ENCODE peak calls at places on chromosome 16, in four cellular contexts. One of them, this sample, is unnamed. For H3K4me1, the result is how much of the 10 kb centered on the place peaks cover.

GRCh38 chr16:68022728-68023537 is at the start of the genes DDX28 and DUS2:
- DNase-seq in ovary: peak
- DNase-seq in colonic mucosa: peak
- DNase-seq in neural progenitor cell: peak
- DNase-seq in this sample: peak

GRCh38 chr16:55655709-55656694 is at the start of gene SLC6A2:
- DNase-seq in ovary: no peak
- DNase-seq in colonic mucosa: no peak
- DNase-seq in neural progenitor cell: peak
- DNase-seq in this sample: peak

GRCh38 chr16:55492756-55493380 is 13.9 kb downstream of the MMP2 start:
- DNase-seq in ovary: no peak
- DNase-seq in colonic mucosa: no peak
- DNase-seq in neural progenitor cell: no peak
- DNase-seq in this sample: no peak

GRCh38 chr16:19392352-19392751 is 25.3 kb upstream of the TMC5 start:
- DNase-seq in ovary: no peak
- DNase-seq in colonic mucosa: no peak
- DNase-seq in neural progenitor cell: no peak
- DNase-seq in this sample: no peak

GRCh38 chr16:67055712-67056487 is 27.0 kb downstream of the CBFB start:
- DNase-seq in ovary: no peak
- DNase-seq in colonic mucosa: no peak
- DNase-seq in neural progenitor cell: no peak
- DNase-seq in this sample: no peak

GRCh38 chr16:49848530-49848929 is 7.4 kb downstream of the ZNF423 start:
- DNase-seq in ovary: no peak
- DNase-seq in colonic mucosa: no peak
- DNase-seq in neural progenitor cell: no peak
- DNase-seq in this sample: no peak

GRCh38 chr16:49337814-49338350 is 35.7 kb upstream of the C16orf78 start:
- DNase-seq in ovary: no peak
- DNase-seq in colonic mucosa: no peak
- DNase-seq in neural progenitor cell: no peak
- DNase-seq in this sample: no peak

GRCh38 chr16:31007684-31008083 is 2.8 kb downstream of the STX1B start:
- DNase-seq in ovary: no peak
- DNase-seq in colonic mucosa: no peak
- DNase-seq in neural progenitor cell: no peak
- DNase-seq in this sample: no peak

GRCh38 chr16:74160759-74161158 is 135.9 kb upstream of the PSMD7 start:
- DNase-seq in ovary: no peak
- DNase-seq in colonic mucosa: no peak
- DNase-seq in neural progenitor cell: no peak
- DNase-seq in this sample: no peak

GRCh38 chr16:5882087-5882661 is 784.6 kb upstream of the EEF2KMT start:
- DNase-seq in ovary: no peak
- DNase-seq in colonic mucosa: no peak
- DNase-seq in neural progenitor cell: no peak
- DNase-seq in this sample: no peak

GRCh38 chr16:66082424-66082823 is 284.1 kb upstream of the CDH5 start:
- DNase-seq in ovary: no peak
- DNase-seq in colonic mucosa: no peak
- DNase-seq in neural progenitor cell: no peak
- DNase-seq in this sample: no peak

GRCh38 chr16:3021449-3022207 is 1.5 kb downstream of the TNFRSF12A start:
- DNase-seq in ovary: peak
- DNase-seq in colonic mucosa: peak
- DNase-seq in neural progenitor cell: peak
- DNase-seq in this sample: no peak

GRCh38 chr16:66247516-66248089 is 118.9 kb upstream of the CDH5 start:
- DNase-seq in ovary: peak
- DNase-seq in colonic mucosa: no peak
- DNase-seq in neural progenitor cell: no peak
- DNase-seq in this sample: no peak

GRCh38 chr16:16019488-16019887 is 70.1 kb downstream of the ABCC1 start:
- DNase-seq in ovary: no peak
- DNase-seq in colonic mucosa: no peak
- DNase-seq in neural progenitor cell: no peak
- DNase-seq in this sample: no peak

GRCh38 chr16:83899272-83899897 is 470 bp downstream of the MLYCD start:
- DNase-seq in ovary: peak
- DNase-seq in colonic mucosa: peak
- DNase-seq in neural progenitor cell: peak
- DNase-seq in this sample: peak

GRCh38 chr16:86946396-86946795 is 368.0 kb downstream of the FOXL1 start:
- DNase-seq in ovary: no peak
- DNase-seq in colonic mucosa: no peak
- DNase-seq in neural progenitor cell: no peak
- DNase-seq in this sample: no peak

GRCh38 chr16:82649766-82650165 is 23.0 kb downstream of the CDH13 start:
- DNase-seq in ovary: no peak
- DNase-seq in colonic mucosa: no peak
- DNase-seq in neural progenitor cell: no peak
- DNase-seq in this sample: no peak

GRCh38 chr16:84836234-84836647 is 16.5 kb downstream of the CRISPLD2 start:
- DNase-seq in ovary: peak
- DNase-seq in colonic mucosa: no peak
- DNase-seq in neural progenitor cell: peak
- DNase-seq in this sample: peak

GRCh38 chr16:75250089-75250808 is 1.2 kb downstream of the BCAR1 start:
- DNase-seq in ovary: peak
- DNase-seq in colonic mucosa: peak
- DNase-seq in neural progenitor cell: no peak
- DNase-seq in this sample: peak

GRCh38 chr16:56632160-56632847 is at the start of gene MT1M:
- DNase-seq in ovary: peak
- DNase-seq in colonic mucosa: no peak
- DNase-seq in neural progenitor cell: peak
- DNase-seq in this sample: peak

GRCh38 chr16:51031598-51031997 is 119.5 kb downstream of the SALL1 start:
- DNase-seq in ovary: no peak
- DNase-seq in colonic mucosa: no peak
- DNase-seq in neural progenitor cell: no peak
- DNase-seq in this sample: no peak

GRCh38 chr16:67954421-67955196 is 10.7 kb upstream of the LCAT start:
- DNase-seq in ovary: no peak
- DNase-seq in colonic mucosa: no peak
- DNase-seq in neural progenitor cell: no peak
- DNase-seq in this sample: no peak

GRCh38 chr16:56871172-56871593 is 6.2 kb downstream of the SLC12A3 start:
- DNase-seq in ovary: no peak
- DNase-seq in colonic mucosa: peak
- DNase-seq in neural progenitor cell: no peak
- DNase-seq in this sample: no peak

GRCh38 chr16:69497876-69498596 is 67.7 kb upstream of the NFAT5 start:
- DNase-seq in ovary: no peak
- DNase-seq in colonic mucosa: no peak
- DNase-seq in neural progenitor cell: no peak
- DNase-seq in this sample: no peak

GRCh38 chr16:49203361-49203760 is 78.3 kb downstream of the CBLN1 start:
- DNase-seq in ovary: no peak
- DNase-seq in colonic mucosa: no peak
- DNase-seq in neural progenitor cell: no peak
- DNase-seq in this sample: no peak

GRCh38 chr16:2339521-2340484 is 725 bp downstream of the ABCA3 start:
- DNase-seq in ovary: peak
- DNase-seq in colonic mucosa: peak
- DNase-seq in neural progenitor cell: peak
- DNase-seq in this sample: no peak

GRCh38 chr16:69039333-69039941 is 66.0 kb upstream of the HAS3 start:
- DNase-seq in ovary: no peak
- DNase-seq in colonic mucosa: no peak
- DNase-seq in neural progenitor cell: no peak
- DNase-seq in this sample: no peak

GRCh38 chr16:19542138-19542821 is 13.2 kb upstream of the VPS35L start:
- DNase-seq in ovary: no peak
- DNase-seq in colonic mucosa: peak
- DNase-seq in neural progenitor cell: no peak
- DNase-seq in this sample: no peak

GRCh38 chr16:52578007-52578828 is 31.3 kb upstream of the TOX3 start:
- DNase-seq in ovary: no peak
- DNase-seq in colonic mucosa: no peak
- DNase-seq in neural progenitor cell: no peak
- DNase-seq in this sample: no peak

GRCh38 chr16:1320658-1321240 is 11.3 kb downstream of the UBE2I start:
- DNase-seq in ovary: no peak
- DNase-seq in colonic mucosa: no peak
- DNase-seq in neural progenitor cell: no peak
- DNase-seq in this sample: no peak

GRCh38 chr16:30889721-30890120 is 4.2 kb downstream of the BCL7C start:
- DNase-seq in ovary: no peak
- DNase-seq in colonic mucosa: no peak
- DNase-seq in neural progenitor cell: no peak
- DNase-seq in this sample: no peak

GRCh38 chr16:67470314-67470713 is 10.6 kb downstream of the ATP6V0D1 start:
- DNase-seq in ovary: no peak
- DNase-seq in colonic mucosa: peak
- DNase-seq in neural progenitor cell: no peak
- DNase-seq in this sample: peak

DNA sequence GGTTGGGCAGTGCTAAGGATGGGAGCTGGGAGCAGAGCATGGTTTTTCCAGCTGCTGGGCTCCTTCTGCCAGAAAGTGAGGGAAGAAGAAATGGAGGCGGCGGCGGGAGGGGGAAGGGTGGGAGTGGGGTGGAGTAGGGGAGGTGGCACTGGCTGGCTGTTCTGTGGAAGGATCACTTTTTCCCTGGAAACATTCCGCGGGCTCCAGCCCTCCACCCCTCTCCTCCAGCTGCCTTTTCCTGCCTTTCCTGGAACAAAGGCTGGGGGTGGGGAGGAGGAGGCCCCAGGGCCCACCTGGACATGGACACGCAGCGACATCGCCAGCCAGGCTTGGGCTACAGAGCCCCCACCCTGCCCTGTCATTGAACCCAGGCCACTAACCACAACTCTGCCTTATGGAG is 41.1 kb downstream of the CFAP20 start:
- DNase-seq in ovary: no peak
- DNase-seq in colonic mucosa: no peak
- DNase-seq in neural progenitor cell: no peak
- DNase-seq in this sample: peak
- H3K4me1 ChIP-seq in ovary: under half
- H3K4me1 ChIP-seq in colonic mucosa: under half
- H3K4me1 ChIP-seq in neural progenitor cell: under half
- H3K4me1 ChIP-seq in this sample: under half

GRCh38 chr16:79786389-79786788 is 185.9 kb upstream of the MAF start:
- DNase-seq in ovary: no peak
- DNase-seq in colonic mucosa: no peak
- DNase-seq in neural progenitor cell: no peak
- DNase-seq in this sample: no peak

GRCh38 chr16:79790854-79791253 is 190.3 kb upstream of the MAF start:
- DNase-seq in ovary: no peak
- DNase-seq in colonic mucosa: no peak
- DNase-seq in neural progenitor cell: no peak
- DNase-seq in this sample: no peak

GRCh38 chr16:79792952-79793351 is 192.4 kb upstream of the MAF start:
- DNase-seq in ovary: peak
- DNase-seq in colonic mucosa: peak
- DNase-seq in neural progenitor cell: no peak
- DNase-seq in this sample: no peak

GRCh38 chr16:79784007-79784406 is 183.5 kb upstream of the MAF start:
- DNase-seq in ovary: no peak
- DNase-seq in colonic mucosa: no peak
- DNase-seq in neural progenitor cell: no peak
- DNase-seq in this sample: no peak

GRCh38 chr16:79788949-79789348 is 188.4 kb upstream of the MAF start:
- DNase-seq in ovary: no peak
- DNase-seq in colonic mucosa: no peak
- DNase-seq in neural progenitor cell: no peak
- DNase-seq in this sample: no peak
- H3K27ac ChIP-seq in ovary: no peak
- H3K27ac ChIP-seq in colonic mucosa: no peak
- H3K27ac ChIP-seq in neural progenitor cell: no peak
- H3K27ac ChIP-seq in this sample: no peak

GRCh38 chr16:29736112-29736511 is 9.7 kb downstream of the C16orf54 start:
- DNase-seq in ovary: no peak
- DNase-seq in colonic mucosa: no peak
- DNase-seq in neural progenitor cell: peak
- DNase-seq in this sample: no peak

GRCh38 chr16:29737713-29738112 is 8.1 kb downstream of the C16orf54 start:
- DNase-seq in ovary: no peak
- DNase-seq in colonic mucosa: peak
- DNase-seq in neural progenitor cell: no peak
- DNase-seq in this sample: no peak

GRCh38 chr16:29738514-29738913 is 7.3 kb downstream of the C16orf54 start:
- DNase-seq in ovary: no peak
- DNase-seq in colonic mucosa: peak
- DNase-seq in neural progenitor cell: no peak
- DNase-seq in this sample: no peak

GRCh38 chr16:29734826-29735225 is 11.0 kb downstream of the C16orf54 start:
- DNase-seq in ovary: no peak
- DNase-seq in colonic mucosa: no peak
- DNase-seq in neural progenitor cell: no peak
- DNase-seq in this sample: no peak

DNA sequence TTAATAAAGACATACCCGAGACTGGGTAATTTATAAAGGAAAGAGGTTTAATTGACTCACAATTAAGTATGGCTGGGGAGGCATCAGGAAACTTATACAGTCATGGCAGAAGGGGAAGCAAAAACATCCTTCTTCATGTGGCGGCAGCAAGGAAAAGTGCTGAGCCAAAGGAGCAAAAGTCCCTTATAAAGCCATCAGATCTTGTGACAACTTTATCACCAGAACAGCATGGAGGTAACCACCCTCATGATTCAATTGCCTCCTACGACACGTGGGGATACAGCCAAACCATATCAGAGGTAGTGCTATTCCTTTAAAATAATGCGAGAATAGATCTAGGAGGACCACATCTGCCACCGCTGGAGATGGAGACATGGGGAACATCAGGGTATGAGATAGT is 9.0 kb downstream of the C16orf54 start:
- DNase-seq in ovary: no peak
- DNase-seq in colonic mucosa: peak
- DNase-seq in neural progenitor cell: no peak
- DNase-seq in this sample: no peak
- H3K4me3 ChIP-seq in ovary: no peak
- H3K4me3 ChIP-seq in colonic mucosa: no peak
- H3K4me3 ChIP-seq in neural progenitor cell: no peak
- H3K4me3 ChIP-seq in this sample: no peak

DNA sequence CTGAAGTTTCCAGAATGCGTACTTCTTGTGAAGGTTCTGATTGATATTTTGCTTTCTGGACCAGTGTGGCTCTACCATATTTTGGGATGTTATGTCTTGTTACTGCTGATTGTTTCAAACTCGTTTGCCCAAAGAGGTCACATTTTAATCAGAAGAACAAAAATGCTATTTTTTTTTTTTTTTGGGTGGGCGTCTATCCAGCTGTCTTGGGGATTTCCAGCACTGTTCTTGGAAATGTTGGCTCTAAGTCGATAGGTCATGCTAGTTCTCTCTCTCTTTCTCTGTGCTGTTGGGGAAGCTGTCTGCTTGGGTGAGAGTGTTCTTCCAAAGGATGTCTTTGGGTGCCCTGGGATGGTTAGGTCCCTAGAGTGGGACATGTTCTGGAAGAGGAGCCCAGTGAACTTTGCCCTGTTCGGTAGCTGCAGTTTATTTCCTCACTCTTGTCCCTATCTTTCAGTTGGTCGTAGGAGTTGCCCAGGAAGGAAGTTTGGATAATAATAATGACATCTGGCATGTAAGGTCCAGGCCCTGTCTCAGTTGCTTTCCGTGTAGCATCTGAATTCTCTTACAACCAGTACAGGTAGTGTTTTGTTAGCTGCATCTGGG is 2.9 kb downstream of the IRF8 start:
- DNase-seq in ovary: no peak
- DNase-seq in colonic mucosa: no peak
- DNase-seq in neural progenitor cell: no peak
- DNase-seq in this sample: no peak
- H3K4me1 ChIP-seq in ovary: under half
- H3K4me1 ChIP-seq in colonic mucosa: under half
- H3K4me1 ChIP-seq in neural progenitor cell: under half
- H3K4me1 ChIP-seq in this sample: half or more

This sample was measured in left lung.